ENCODE peak calls at places on chromosome 6, in seven cellular contexts. X is ovary; G is lower lobe of right lung; O is uterus; W is Caco-2; U is cardiac fibroblast; S is CD8-positive, alpha-beta T cell. Y is an unnamed sample.

GRCh38 chr6:12232339-12232738 is 57.8 kb upstream of the EDN1 start:
- DNase-seq in S (no peak), G (no peak), O (no peak), W (no peak), U (peak), X (no peak), Y (peak)

GRCh38 chr6:39653631-39654030 is 71.6 kb downstream of the KIF6 start:
- DNase-seq in X (no peak), O (no peak), W (no peak), U (no peak), G (no peak), S (no peak), Y (no peak)

GRCh38 chr6:5243069-5243468 is 17.7 kb downstream of the LYRM4 start:
- DNase-seq in G (no peak), U (no peak), S (no peak), O (no peak), X (no peak), W (no peak), Y (no peak)

GRCh38 chr6:50362706-50363105 is 313.0 kb upstream of the DEFB112 start:
- DNase-seq in W (no peak), S (no peak), U (no peak), G (no peak), X (no peak), O (no peak), Y (no peak)

GRCh38 chr6:7763896-7764295 is 38.0 kb downstream of the BMP6 start:
- DNase-seq in O (no peak), S (no peak), U (no peak), X (no peak), W (no peak), G (no peak), Y (no peak)

GRCh38 chr6:27867051-27867940 is 44.9 kb downstream of the OR2B2 start:
- DNase-seq in O (no peak), W (peak), G (peak), U (peak), X (no peak), S (peak), Y (peak)

GRCh38 chr6:161498359-161498758 is 224.5 kb upstream of the AGPAT4 start:
- DNase-seq in W (peak), X (no peak), G (no peak), S (no peak), O (no peak), U (peak), Y (peak)

GRCh38 chr6:105645958-105646357 is 243.1 kb upstream of the PREP start:
- DNase-seq in U (no peak), S (no peak), G (no peak), O (no peak), X (no peak), W (no peak), Y (no peak)

GRCh38 chr6:78746457-78746856 is 120.9 kb upstream of the IRAK1BP1 start:
- DNase-seq in X (no peak), W (no peak), S (no peak), G (no peak), U (peak), O (no peak), Y (peak)

GRCh38 chr6:37856285-37856684 is 36.8 kb downstream of the ZFAND3 start:
- DNase-seq in U (no peak), S (no peak), W (no peak), G (no peak), X (no peak), O (no peak), Y (no peak)

GRCh38 chr6:168196385-168196860 is 117.4 kb upstream of the FRMD1 start:
- DNase-seq in S (no peak), W (no peak), O (peak), G (peak), X (no peak), U (no peak), Y (no peak)

DNA sequence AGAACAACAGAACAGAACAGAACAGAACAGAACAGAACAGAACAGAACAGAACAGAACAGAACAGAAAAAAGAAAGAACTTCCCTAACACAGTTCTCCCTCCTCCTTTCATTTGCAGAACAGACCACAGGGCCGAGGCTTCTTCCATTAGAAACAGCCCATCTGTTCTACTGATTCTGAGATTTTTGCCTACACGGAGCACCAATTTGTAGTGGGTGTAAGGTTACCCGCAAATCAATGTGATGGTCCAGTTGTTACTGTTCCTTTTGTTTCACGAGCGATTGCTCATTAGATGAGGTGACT is 734 bp upstream of the OGFRL1 start:
- DNase-seq in S (no peak), O (no peak), U (no peak), X (no peak), G (no peak), W (no peak), Y (peak)
- H3K4me3 ChIP-seq in S (peak), O (peak), U (peak), X (peak), G (peak), W (no peak), Y (peak)

GRCh38 chr6:129342243-129342642 is 367.7 kb downstream of the ARHGAP18 start:
- DNase-seq in O (no peak), U (peak), G (no peak), W (no peak), X (no peak), S (no peak), Y (peak)
- TF ChIP-seq CTCF in O (no peak), U (no peak), G (no peak), W (no peak), X (no peak), S (no peak), Y (no peak)

GRCh38 chr6:32146687-32147086 is 5.1 kb downstream of the PRRT1 start:
- DNase-seq in W (no peak), U (no peak), X (no peak), S (no peak), O (no peak), G (no peak), Y (no peak)

GRCh38 chr6:32147401-32148132 is 4.2 kb downstream of the PRRT1 start:
- DNase-seq in G (no peak), U (no peak), O (no peak), X (no peak), W (no peak), S (no peak), Y (no peak)

GRCh38 chr6:32149577-32149845 is 2.2 kb downstream of the PRRT1 start:
- DNase-seq in G (no peak), U (no peak), S (no peak), X (no peak), W (no peak), O (no peak), Y (no peak)

GRCh38 chr6:32148722-32149576 is 2.8 kb downstream of the PRRT1 start:
- DNase-seq in W (no peak), S (peak), X (peak), G (peak), U (peak), O (no peak), Y (no peak)

DNA sequence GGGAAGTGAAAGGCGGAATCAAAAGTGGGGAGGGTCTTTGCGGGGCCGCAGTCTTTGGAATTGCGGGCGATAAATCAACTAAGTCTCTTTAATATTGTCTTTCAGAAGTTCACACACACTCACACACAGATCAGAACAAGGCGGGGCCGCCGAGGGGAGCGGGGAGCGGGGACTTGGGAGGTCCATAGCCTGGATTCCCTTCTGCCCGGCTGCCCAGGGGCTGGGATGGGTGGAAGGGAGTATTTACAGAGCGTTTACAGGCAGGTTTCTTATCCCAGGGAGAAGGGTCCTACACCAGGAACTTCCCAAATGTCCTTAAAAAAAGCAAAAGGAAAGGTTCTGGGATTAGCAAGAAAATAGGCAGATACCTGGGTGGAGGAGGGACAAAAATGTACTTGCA is 3.5 kb downstream of the PRRT1 start:
- DNase-seq in X (no peak), W (no peak), U (no peak), S (no peak), O (no peak), G (no peak), Y (no peak)
- H3K4me3 ChIP-seq in X (no peak), W (no peak), U (no peak), S (no peak), O (no peak), G (peak), Y (no peak)

GRCh38 chr6:149896491-149896890 is 1.4 kb downstream of the RAET1E start:
- DNase-seq in O (no peak), U (peak), S (no peak), X (no peak), W (no peak), G (no peak), Y (peak)

GRCh38 chr6:149897015-149897697 is 757 bp downstream of the RAET1E start:
- DNase-seq in X (peak), W (no peak), S (no peak), O (peak), U (peak), G (peak), Y (peak)

GRCh38 chr6:149899486-149899885 is 1.6 kb upstream of the RAET1E start:
- DNase-seq in U (no peak), X (no peak), S (no peak), G (no peak), W (no peak), O (no peak), Y (no peak)

GRCh38 chr6:149898966-149899365 is 1.1 kb upstream of the RAET1E start:
- DNase-seq in S (no peak), G (no peak), U (no peak), O (no peak), X (no peak), W (no peak), Y (no peak)

GRCh38 chr6:149897855-149898744 is at the start of gene RAET1E:
- DNase-seq in X (no peak), U (no peak), G (no peak), S (no peak), O (no peak), W (no peak), Y (no peak)
- TF ChIP-seq CTCF in X (no peak), U (no peak), G (no peak), S (no peak), O (no peak), W (peak), Y (no peak)